ENCODE peak calls at places on chromosomes 5 and 9, in five cellular contexts. A is tibial artery; Y is left ventricle myocardium inferior; P is esophagus squamous epithelium; L is CD8-positive, alpha-beta T cell. U is an unnamed sample.

GRCh38 chr5:141966963-141967333 is 2.0 kb upstream of the RNF14 start:
- DNase-seq in A (no peak), Y (no peak), P (no peak), L (no peak), U (no peak)

GRCh38 chr5:39209924-39210323 is 9.4 kb downstream of the FYB1 start:
- DNase-seq in A (no peak), Y (no peak), P (no peak), L (peak; percentile 71), U (peak; percentile 93)

GRCh38 chr5:146205499-146206202 is 2.2 kb downstream of the RBM27 start:
- DNase-seq in A (no peak), Y (no peak), P (no peak), L (no peak), U (no peak)

GRCh38 chr9:36036780-36037579 is at the start of gene RECK:
- DNase-seq in A (peak; percentile 92), Y (peak; percentile 91), P (peak; percentile 40), L (peak; percentile 80), U (peak; percentile 83)

GRCh38 chr5:127911619-127912018 is 171.9 kb upstream of the SLC12A2 start:
- DNase-seq in A (no peak), Y (no peak), P (no peak), L (no peak), U (no peak)

GRCh38 chr9:125931211-125931610 is 184.0 kb downstream of the PBX3 start:
- DNase-seq in A (no peak), Y (no peak), P (no peak), L (no peak), U (no peak)

GRCh38 chr5:143641549-143641955 is 170.4 kb upstream of the HMHB1 start:
- DNase-seq in A (no peak), Y (no peak), P (no peak), L (no peak), U (no peak)

GRCh38 chr5:140104100-140104499 is 9.8 kb upstream of the PURA start:
- DNase-seq in A (no peak), Y (no peak), P (no peak), L (no peak), U (no peak)

GRCh38 chr9:69898714-69899209 is 78.1 kb downstream of the CFAP95 start:
- DNase-seq in A (no peak), Y (no peak), P (no peak), L (no peak), U (no peak)

GRCh38 chr5:168291281-168291960 is at the start of gene WWC1:
- DNase-seq in A (no peak), Y (no peak), P (no peak), L (peak; percentile 6), U (no peak)

GRCh38 chr5:18179579-18179978 is 545.3 kb downstream of the TAF11L14 start:
- DNase-seq in A (no peak), Y (no peak), P (no peak), L (no peak), U (no peak)

GRCh38 chr5:138805096-138805495 is 51.9 kb downstream of the CTNNA1 start:
- DNase-seq in A (no peak), Y (no peak), P (no peak), L (no peak), U (no peak)

GRCh38 chr9:134475051-134475790 is 149.0 kb downstream of the RXRA start:
- DNase-seq in A (peak; percentile 72), Y (peak; percentile 85), P (no peak), L (peak; percentile 9), U (peak; percentile 34)
- H3K27ac ChIP-seq in A (peak overlapping the region; percentile 64), Y (peak overlapping the region; percentile 82), P (peak overlapping the region; percentile 69), L (peak overlapping the region; percentile 64), U (no peak overlapping the region)

GRCh38 chr9:18720691-18721090 is 246.7 kb downstream of the ADAMTSL1 start:
- DNase-seq in A (no peak), Y (no peak), P (no peak), L (no peak), U (no peak)
- H3K4me3 ChIP-seq in A (no peak overlapping the region), Y (no peak overlapping the region), P (no peak overlapping the region), L (no peak overlapping the region), U (no peak overlapping the region)

GRCh38 chr9:111943746-111944145 is 47.1 kb downstream of the UGCG start:
- DNase-seq in A (no peak), Y (no peak), P (no peak), L (no peak), U (no peak)

GRCh38 chr9:111944467-111944866 is 47.9 kb downstream of the UGCG start:
- DNase-seq in A (no peak), Y (no peak), P (no peak), L (no peak), U (no peak)

GRCh38 chr9:111948958-111949357 is 52.3 kb downstream of the UGCG start:
- DNase-seq in A (no peak), Y (no peak), P (no peak), L (no peak), U (no peak)

GRCh38 chr9:111943200-111943599 is 46.6 kb downstream of the UGCG start:
- DNase-seq in A (no peak), Y (no peak), P (no peak), L (no peak), U (no peak)

DNA sequence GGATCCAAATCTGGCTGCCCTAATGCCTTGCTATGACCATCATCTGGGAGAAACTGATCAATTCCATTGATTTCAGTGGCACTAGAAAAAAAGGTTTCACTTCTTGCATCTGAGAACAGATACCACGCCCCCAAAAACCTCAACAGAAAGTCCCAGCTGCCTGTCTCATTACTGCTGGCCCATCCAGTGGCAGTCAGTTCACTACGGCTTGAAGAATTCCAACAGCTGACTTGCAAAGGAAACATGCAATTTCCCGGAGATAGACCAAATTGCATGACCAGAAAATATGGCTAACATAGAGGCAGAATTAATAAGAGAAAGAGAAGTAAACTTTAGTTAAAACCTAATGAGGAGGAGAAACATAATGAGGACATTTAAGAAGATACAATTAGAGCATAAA is 48.6 kb downstream of the UGCG start:
- DNase-seq in A (no peak), Y (no peak), P (no peak), L (no peak), U (no peak)
- H3K27ac ChIP-seq in A (no peak overlapping the region), Y (no peak overlapping the region), P (no peak overlapping the region), L (no peak overlapping the region), U (no peak overlapping the region)

DNA sequence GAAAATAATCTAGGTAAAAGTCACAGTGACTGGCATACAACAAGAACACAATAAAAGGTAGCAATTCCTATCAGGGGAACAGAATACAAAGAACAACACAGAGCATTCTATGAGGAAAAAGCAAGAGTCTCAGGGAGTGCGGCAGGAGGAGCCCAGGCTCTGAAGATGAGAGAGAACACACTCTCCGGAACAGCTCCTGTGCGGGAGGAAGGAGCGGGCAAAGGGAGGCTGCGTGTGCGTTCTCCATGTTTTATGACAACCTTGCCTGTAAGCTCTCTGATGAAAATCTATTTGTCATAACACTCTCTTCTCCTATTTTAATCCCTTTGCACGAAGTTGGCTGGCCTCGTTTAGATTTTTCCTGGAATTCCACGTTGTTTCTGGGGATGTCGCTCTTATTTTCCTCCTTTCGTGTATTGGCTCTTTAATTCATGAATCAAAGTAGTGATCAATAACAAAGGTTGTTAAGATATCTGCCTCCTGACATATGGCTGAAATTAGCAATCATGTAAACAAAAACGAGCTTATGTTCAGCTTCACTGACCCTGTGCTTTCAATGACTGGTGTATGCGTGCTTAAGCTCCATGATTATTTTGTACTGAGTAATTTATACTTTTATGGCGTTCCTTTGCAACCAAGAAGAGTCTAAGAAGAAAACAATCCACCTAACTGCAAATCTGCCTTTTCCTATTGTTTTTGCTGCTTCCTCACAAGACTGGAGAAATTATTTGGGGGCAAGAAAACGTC is 109.5 kb downstream of the MYO10 start:
- DNase-seq in A (no peak), Y (no peak), P (no peak), L (no peak), U (no peak)
- H3K4me3 ChIP-seq in A (no peak overlapping the region), Y (no peak overlapping the region), P (no peak overlapping the region), L (no peak overlapping the region), U (no peak overlapping the region)

DNA sequence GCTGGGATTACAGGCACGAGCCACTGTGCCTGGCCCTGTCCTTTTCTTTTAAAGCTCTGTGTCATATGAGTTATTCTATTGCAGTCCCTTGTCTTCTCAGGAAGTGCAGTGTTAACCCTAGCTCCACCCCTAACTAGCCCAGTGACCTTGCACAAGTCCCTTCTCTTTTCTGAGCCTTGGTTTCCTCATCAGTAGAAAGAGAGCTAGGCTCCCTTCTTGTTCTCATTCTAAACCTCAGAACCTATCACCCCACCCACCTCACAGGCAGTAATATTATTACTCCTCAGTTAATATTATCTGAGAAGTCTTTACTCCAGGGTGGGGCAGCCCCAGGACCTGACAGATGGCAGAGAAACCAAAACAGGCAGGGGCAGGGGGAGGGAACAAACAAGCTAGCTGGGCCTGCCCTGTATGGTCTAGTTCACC is 7.2 kb downstream of the CYFIP2 start:
- DNase-seq in A (no peak), Y (no peak), P (no peak), L (no peak), U (no peak)
- H3K27ac ChIP-seq in A (no peak overlapping the region), Y (peak overlapping the region; percentile 81), P (peak overlapping the region; percentile 67), L (peak overlapping the region; percentile 79), U (peak overlapping the region; percentile 97)

GRCh38 chr5:32597046-32597629 is 11.8 kb downstream of the SUB1 start:
- DNase-seq in A (no peak), Y (no peak), P (no peak), L (no peak), U (no peak)
- H3K4me3 ChIP-seq in A (no peak overlapping the region), Y (no peak overlapping the region), P (no peak overlapping the region), L (no peak overlapping the region), U (no peak overlapping the region)

U was measured in DND-41.